ENCODE peak calls at places on chromosomes 13 and 19, in eight cellular contexts. V is BE2C; C is lower lobe of right lung; W is heart left ventricle; Z is pancreas; M is transverse colon; I is left ventricle myocardium inferior; U is CD4-positive, CD25-positive, alpha-beta regulatory T cell. X is an unnamed sample. For H3K9me3 and H3K36me3, the result is how much of the 10 kb centered on the place peaks cover.

GRCh38 chr19:6092329-6093286 is 17.7 kb downstream of the RFX2 start:
- DNase-seq in V (peak), C (peak), W (peak), Z (peak), M (peak), I (peak), U (no peak), X (peak)

GRCh38 chr19:21568816-21569496 is 63.6 kb downstream of the ZNF429 start:
- DNase-seq in V (no peak), C (peak), W (peak), Z (peak), M (peak), I (peak), U (peak), X (peak)

GRCh38 chr19:33350538-33351309 is 22.8 kb upstream of the CEBPG start:
- DNase-seq in V (no peak), C (no peak), W (no peak), Z (no peak), M (no peak), I (no peak), U (no peak), X (no peak)

GRCh38 chr19:36392916-36393673 is 14.1 kb upstream of the ZFP14 start:
- DNase-seq in V (no peak), C (no peak), W (no peak), Z (no peak), M (no peak), I (no peak), U (no peak), X (no peak)

GRCh38 chr13:27638521-27638920 is 16.8 kb downstream of the POLR1D start:
- DNase-seq in V (no peak), C (no peak), W (no peak), Z (no peak), M (no peak), I (no peak), U (no peak), X (no peak)

GRCh38 chr13:75959861-75960481 is 323.8 kb downstream of the LMO7 start:
- DNase-seq in V (no peak), C (no peak), W (no peak), Z (no peak), M (no peak), I (no peak), U (no peak), X (no peak)

GRCh38 chr19:36225219-36225892 is 10.4 kb downstream of the ZNF146 start:
- DNase-seq in V (no peak), C (no peak), W (no peak), Z (no peak), M (no peak), I (no peak), U (no peak), X (no peak)

GRCh38 chr13:80239116-80239515 is 101.8 kb downstream of the SPRY2 start:
- DNase-seq in V (no peak), C (no peak), W (no peak), Z (no peak), M (no peak), I (no peak), U (no peak), X (no peak)

GRCh38 chr19:13026478-13026999 is 31.3 kb downstream of the NFIX start:
- DNase-seq in V (no peak), C (no peak), W (no peak), Z (no peak), M (peak), I (no peak), U (no peak), X (no peak)

GRCh38 chr13:20217168-20217567 is 15.0 kb downstream of the GJB6 start:
- DNase-seq in V (no peak), C (no peak), W (no peak), Z (no peak), M (no peak), I (no peak), U (no peak), X (no peak)

GRCh38 chr19:47012620-47013019 is 7.0 kb upstream of the NPAS1 start:
- DNase-seq in V (no peak), C (no peak), W (no peak), Z (no peak), M (no peak), I (no peak), U (no peak), X (no peak)

GRCh38 chr19:2721570-2722540 is 683 bp upstream of the DIRAS1 start:
- DNase-seq in V (no peak), C (peak), W (peak), Z (no peak), M (no peak), I (no peak), U (no peak), X (no peak)

GRCh38 chr19:16944626-16945363 is 56.0 kb downstream of the F2RL3 start:
- DNase-seq in V (no peak), C (no peak), W (no peak), Z (no peak), M (no peak), I (no peak), U (no peak), X (no peak)

GRCh38 chr13:94305463-94305862 is 174.0 kb downstream of the DCT start:
- DNase-seq in V (no peak), C (no peak), W (no peak), Z (no peak), M (no peak), I (no peak), U (no peak), X (no peak)

GRCh38 chr19:1929051-1929742 is 11.8 kb upstream of the CSNK1G2 start:
- DNase-seq in V (peak), C (peak), W (peak), Z (peak), M (peak), I (peak), U (peak), X (peak)

GRCh38 chr13:58406545-58406944 is 775.0 kb downstream of the PCDH17 start:
- DNase-seq in V (no peak), C (no peak), W (no peak), Z (no peak), M (no peak), I (no peak), U (no peak), X (no peak)

GRCh38 chr13:97627566-97627965 is 193.6 kb downstream of the RAP2A start:
- DNase-seq in V (peak), C (no peak), W (no peak), Z (no peak), M (no peak), I (peak), U (no peak), X (no peak)

GRCh38 chr13:78867655-78868054 is 208.7 kb upstream of the OBI1 start:
- DNase-seq in V (no peak), C (no peak), W (no peak), Z (no peak), M (no peak), I (no peak), U (no peak), X (no peak)

GRCh38 chr13:109297628-109298027 is 488.8 kb downstream of the IRS2 start:
- DNase-seq in V (no peak), C (no peak), W (no peak), Z (no peak), M (no peak), I (no peak), U (no peak), X (no peak)

GRCh38 chr19:14505488-14506239 is 9.7 kb upstream of the GIPC1 start:
- DNase-seq in V (peak), C (peak), W (peak), Z (peak), M (peak), I (no peak), U (peak), X (peak)

GRCh38 chr19:38055655-38056521 is 148.9 kb downstream of the SIPA1L3 start:
- DNase-seq in V (no peak), C (no peak), W (no peak), Z (no peak), M (no peak), I (no peak), U (no peak), X (no peak)

DNA sequence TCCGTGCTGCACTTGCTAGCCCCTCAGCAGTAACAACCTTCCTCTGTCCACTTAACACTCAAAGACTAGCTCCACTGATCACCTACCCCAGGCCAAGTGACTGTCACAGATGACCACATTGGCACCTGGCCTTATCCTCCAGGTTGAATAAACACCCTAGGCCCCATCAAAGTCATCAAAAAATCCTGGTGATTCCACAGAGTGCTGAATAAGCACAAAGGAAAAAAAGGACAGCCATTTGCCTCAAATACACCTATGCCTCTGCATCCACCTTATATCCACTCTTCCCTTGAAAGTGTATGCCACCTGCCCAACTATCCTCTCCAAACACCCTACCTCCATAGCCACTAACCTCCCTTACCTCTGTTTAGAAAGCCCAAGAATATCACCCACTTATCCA is 2.7 kb downstream of the ZNF154 start:
- DNase-seq in V (no peak), C (no peak), W (no peak), Z (no peak), M (no peak), I (no peak), U (no peak), X (no peak)
- H3K9me3 ChIP-seq in V (under half), C (half or more), W (under half), Z (under half), M (half or more), I (half or more), U (half or more), X (half or more)

GRCh38 chr19:4707322-4707721 is 16.3 kb downstream of the DPP9 start:
- DNase-seq in V (no peak), C (no peak), W (no peak), Z (no peak), M (no peak), I (no peak), U (no peak), X (no peak)
- H3K36me3 ChIP-seq in V (under half), C (half or more), W (half or more), Z (under half), M (under half), I (half or more), U (under half), X (under half)

GRCh38 chr19:11973020-11973810 is 8.4 kb downstream of the ZNF763 start:
- DNase-seq in V (no peak), C (no peak), W (no peak), Z (no peak), M (no peak), I (no peak), U (no peak), X (no peak)
- H3K9me3 ChIP-seq in V (under half), C (under half), W (under half), Z (under half), M (under half), I (under half), U (under half), X (under half)

GRCh38 chr13:114038211-114038613 is 64.3 kb upstream of the C13orf46 start:
- DNase-seq in V (no peak), C (no peak), W (peak), Z (no peak), M (no peak), I (peak), U (no peak), X (no peak)
- H3K36me3 ChIP-seq in V (under half), C (under half), W (under half), Z (under half), M (under half), I (under half), U (half or more), X (under half)

GRCh38 chr13:47572375-47572774 is 428.7 kb downstream of the SUCLA2 start:
- DNase-seq in V (no peak), C (no peak), W (no peak), Z (no peak), M (no peak), I (no peak), U (no peak), X (no peak)
- H3K9me3 ChIP-seq in V (under half), C (under half), W (under half), Z (under half), M (under half), I (half or more), U (under half), X (under half)

GRCh38 chr19:45822716-45823115 is 7.6 kb upstream of the RSPH6A start:
- DNase-seq in V (no peak), C (no peak), W (peak), Z (no peak), M (no peak), I (no peak), U (no peak), X (no peak)
- H3K36me3 ChIP-seq in V (half or more), C (half or more), W (half or more), Z (under half), M (under half), I (half or more), U (under half), X (half or more)